ENCODE peak calls at places on chromosome 6, in ten cellular contexts. V is cardiac fibroblast; F is retina; J is endothelial cell; L is iPS-NIHi11; O is stomach; P is left ventricle myocardium superior; X is G401; G is activated CD8-positive, alpha-beta memory T cell treated with anti-CD3 and anti-CD28 coated beads, Interleukin-2, amount 50 U/mL, for 48 hours; N is AG04450. E is an unnamed sample.

GRCh38 chr6:41700577-41701347 is 34.6 kb downstream of the TFEB start:
- DNase-seq in V (no peak), F (peak), J (no peak), L (no peak), O (no peak), P (peak), X (no peak), G (no peak), N (no peak), E (no peak)

GRCh38 chr6:82957171-82957894 is 108.3 kb downstream of the UBE3D start:
- DNase-seq in V (no peak), F (no peak), J (no peak), L (no peak), O (no peak), P (no peak), X (no peak), G (no peak), N (no peak), E (no peak)

GRCh38 chr6:125245523-125246264 is 56.1 kb downstream of the HDDC2 start:
- DNase-seq in V (no peak), F (no peak), J (no peak), L (peak), O (no peak), P (no peak), X (no peak), G (no peak), N (no peak), E (peak)

GRCh38 chr6:89368107-89368506 is 15.6 kb upstream of the UBE2J1 start:
- DNase-seq in V (peak), F (peak), J (peak), L (peak), O (peak), P (peak), X (peak), G (peak), N (no peak), E (peak)

GRCh38 chr6:100346828-100347227 is 117.9 kb downstream of the SIM1 start:
- DNase-seq in V (peak), F (no peak), J (no peak), L (no peak), O (no peak), P (no peak), X (no peak), G (no peak), N (no peak), E (peak)

GRCh38 chr6:17457956-17458355 is 64.6 kb downstream of the CAP2 start:
- DNase-seq in V (no peak), F (no peak), J (no peak), L (no peak), O (no peak), P (no peak), X (no peak), G (no peak), N (no peak), E (no peak)

GRCh38 chr6:116073765-116074450 is 13.2 kb upstream of the FRK start:
- DNase-seq in V (peak), F (no peak), J (no peak), L (no peak), O (no peak), P (no peak), X (no peak), G (no peak), N (peak), E (peak)

GRCh38 chr6:132912273-132912672 is 97.9 kb downstream of the RPS12 start:
- DNase-seq in V (no peak), F (no peak), J (no peak), L (no peak), O (no peak), P (no peak), X (no peak), G (no peak), N (no peak), E (no peak)

GRCh38 chr6:150683320-150683719 is 83.6 kb downstream of the PLEKHG1 start:
- DNase-seq in V (no peak), F (no peak), J (peak), L (no peak), O (no peak), P (peak), X (no peak), G (no peak), N (no peak), E (no peak)

GRCh38 chr6:21596379-21597242 is 3.1 kb downstream of the SOX4 start:
- DNase-seq in V (peak), F (peak), J (peak), L (peak), O (peak), P (peak), X (peak), G (peak), N (no peak), E (peak)

GRCh38 chr6:149311293-149311692 is 6.2 kb upstream of the TAB2 start:
- DNase-seq in V (no peak), F (no peak), J (no peak), L (no peak), O (no peak), P (no peak), X (no peak), G (no peak), N (no peak), E (no peak)

GRCh38 chr6:44478158-44478557 is 90.7 kb downstream of the CDC5L start:
- DNase-seq in V (no peak), F (no peak), J (no peak), L (no peak), O (no peak), P (no peak), X (no peak), G (no peak), N (no peak), E (no peak)

GRCh38 chr6:80022803-80023202 is 18.4 kb downstream of the TTK start:
- DNase-seq in V (peak), F (no peak), J (no peak), L (no peak), O (no peak), P (no peak), X (no peak), G (no peak), N (peak), E (no peak)

GRCh38 chr6:121539537-121539936 is 104.1 kb downstream of the GJA1 start:
- DNase-seq in V (no peak), F (no peak), J (no peak), L (no peak), O (no peak), P (no peak), X (no peak), G (no peak), N (no peak), E (no peak)

GRCh38 chr6:53818845-53819609 is 24.2 kb downstream of the LRRC1 start:
- DNase-seq in V (peak), F (no peak), J (no peak), L (no peak), O (no peak), P (no peak), X (no peak), G (no peak), N (no peak), E (peak)

GRCh38 chr6:79750806-79751205 is 119.7 kb downstream of the SH3BGRL2 start:
- DNase-seq in V (no peak), F (peak), J (no peak), L (peak), O (no peak), P (no peak), X (peak), G (no peak), N (no peak), E (no peak)

GRCh38 chr6:157098999-157099398 is 224.3 kb downstream of the TMEM242 start:
- DNase-seq in V (no peak), F (no peak), J (no peak), L (no peak), O (no peak), P (no peak), X (no peak), G (no peak), N (no peak), E (no peak)

GRCh38 chr6:108720798-108721197 is 127.4 kb upstream of the ARMC2 start:
- DNase-seq in V (no peak), F (no peak), J (no peak), L (no peak), O (no peak), P (no peak), X (no peak), G (no peak), N (no peak), E (no peak)

GRCh38 chr6:80767808-80768207 is 661.3 kb downstream of the BCKDHB start:
- DNase-seq in V (peak), F (no peak), J (no peak), L (peak), O (no peak), P (peak), X (no peak), G (no peak), N (peak), E (peak)

GRCh38 chr6:146027586-146028249 is 1.1 kb upstream of the GRM1 start:
- DNase-seq in V (peak), F (peak), J (peak), L (peak), O (no peak), P (no peak), X (peak), G (no peak), N (no peak), E (no peak)

GRCh38 chr6:133939778-133940667 is 13.0 kb upstream of the TBPL1 start:
- DNase-seq in V (no peak), F (no peak), J (no peak), L (no peak), O (no peak), P (no peak), X (no peak), G (no peak), N (no peak), E (no peak)

GRCh38 chr6:151757506-151757955 is 50.0 kb upstream of the ESR1 start:
- DNase-seq in V (no peak), F (no peak), J (no peak), L (no peak), O (no peak), P (no peak), X (no peak), G (no peak), N (no peak), E (no peak)

GRCh38 chr6:96164802-96165201 is 149.0 kb downstream of the FUT9 start:
- DNase-seq in V (no peak), F (no peak), J (no peak), L (no peak), O (no peak), P (no peak), X (no peak), G (no peak), N (no peak), E (no peak)

GRCh38 chr6:63347599-63347998 is 27.8 kb upstream of the LGSN start:
- DNase-seq in V (peak), F (no peak), J (no peak), L (no peak), O (no peak), P (no peak), X (no peak), G (no peak), N (peak), E (peak)

GRCh38 chr6:141925001-141925400 is 207.7 kb upstream of the GJE1 start:
- DNase-seq in V (peak), F (no peak), J (no peak), L (no peak), O (no peak), P (no peak), X (no peak), G (no peak), N (no peak), E (no peak)